ENCODE peak calls at places on chromosome 20, in ten cellular contexts. U is WTC11; H is astrocyte of the spinal cord; T is activated CD8-positive, alpha-beta T cell treated with anti-CD3 and anti-CD28 coated beads, Interleukin-2, amount 10 ng/mL, durations not matched to agents 7 days and 5 days; P is spleen; O is head of caudate nucleus; G is germinal center; B is mucosa of gallbladder; Q is psoas muscle; L is GM10248. A is an unnamed sample.

GRCh38 chr20:63453029-63453523 is 19.4 kb downstream of the KCNQ2 start:
- DNase-seq in U (no peak), H (no peak), T (peak; percentile 28), P (no peak), O (no peak), G (peak; percentile 27), B (no peak), Q (peak; percentile 46), L (peak; percentile 57), A (no peak)

GRCh38 chr20:23344336-23344735 is 6.3 kb upstream of the NXT1 start:
- DNase-seq in U (no peak), H (no peak), T (no peak), P (no peak), O (no peak), G (no peak), B (no peak), Q (no peak), L (no peak), A (no peak)

GRCh38 chr20:41173161-41173721 is 35.9 kb downstream of the PLCG1 start:
- DNase-seq in U (peak; percentile 86), H (peak; percentile 66), T (peak; percentile 73), P (peak; percentile 90), O (peak; percentile 91), G (peak; percentile 74), B (peak; percentile 84), Q (peak; percentile 88), L (peak; percentile 81), A (peak; percentile 82)

GRCh38 chr20:3405139-3405538 is 2.3 kb downstream of the DNAAF9 start:
- DNase-seq in U (no peak), H (no peak), T (no peak), P (no peak), O (no peak), G (no peak), B (no peak), Q (no peak), L (no peak), A (no peak)

GRCh38 chr20:4263011-4263410 is 247.7 kb upstream of the RNF24 start:
- DNase-seq in U (no peak), H (no peak), T (no peak), P (no peak), O (no peak), G (no peak), B (no peak), Q (no peak), L (no peak), A (no peak)

GRCh38 chr20:25022680-25023079 is 30.1 kb upstream of the APMAP start:
- DNase-seq in U (no peak), H (no peak), T (no peak), P (peak; percentile 68), O (no peak), G (no peak), B (peak; percentile 82), Q (no peak), L (no peak), A (no peak)

GRCh38 chr20:13638162-13638495 is 603 bp downstream of the TASP1 start:
- DNase-seq in U (no peak), H (peak; percentile 5), T (no peak), P (no peak), O (no peak), G (no peak), B (no peak), Q (no peak), L (no peak), A (no peak)

GRCh38 chr20:63738687-63739128 is 868 bp upstream of the SLC2A4RG start:
- DNase-seq in U (peak; percentile 73), H (peak; percentile 28), T (peak; percentile 50), P (peak; percentile 92), O (no peak), G (no peak), B (peak; percentile 51), Q (peak; percentile 77), L (peak; percentile 20), A (no peak)

GRCh38 chr20:61874421-61875068 is 191.1 kb downstream of the TAF4 start:
- DNase-seq in U (peak; percentile 77), H (peak; percentile 14), T (no peak), P (no peak), O (no peak), G (no peak), B (no peak), Q (no peak), L (no peak), A (peak; percentile 83)

GRCh38 chr20:4581838-4582237 is 139.9 kb upstream of the PRND start:
- DNase-seq in U (no peak), H (no peak), T (no peak), P (no peak), O (no peak), G (no peak), B (no peak), Q (no peak), L (no peak), A (no peak)

GRCh38 chr20:45781391-45781931 is 10.2 kb downstream of the WFDC3 start:
- DNase-seq in U (no peak), H (peak; percentile 85), T (no peak), P (no peak), O (no peak), G (no peak), B (peak; percentile 49), Q (no peak), L (no peak), A (no peak)

GRCh38 chr20:39699331-39699730 is 737.2 kb downstream of the DHX35 start:
- DNase-seq in U (no peak), H (no peak), T (no peak), P (no peak), O (no peak), G (no peak), B (no peak), Q (no peak), L (no peak), A (no peak)

GRCh38 chr20:63130654-63131577 is 85.0 kb downstream of the YTHDF1 start:
- DNase-seq in U (peak; percentile 13), H (no peak), T (no peak), P (peak; percentile 60), O (no peak), G (no peak), B (no peak), Q (no peak), L (no peak), A (no peak)

GRCh38 chr20:51736947-51737346 is 31.2 kb downstream of the ATP9A start:
- DNase-seq in U (no peak), H (no peak), T (no peak), P (no peak), O (no peak), G (no peak), B (no peak), Q (no peak), L (no peak), A (no peak)

GRCh38 chr20:47360489-47361267 is 4.2 kb upstream of the ZMYND8 start:
- DNase-seq in U (peak; percentile 54), H (peak; percentile 97), T (no peak), P (peak; percentile 90), O (peak; percentile 51), G (no peak), B (peak; percentile 75), Q (peak; percentile 87), L (peak; percentile 61), A (peak; percentile 77)

GRCh38 chr20:23609486-23610109 is 3.9 kb upstream of the CST9 start:
- DNase-seq in U (no peak), H (no peak), T (no peak), P (no peak), O (no peak), G (no peak), B (no peak), Q (no peak), L (no peak), A (no peak)

GRCh38 chr20:38706482-38706881 is 17.8 kb upstream of the SLC32A1 start:
- DNase-seq in U (peak; percentile 30), H (no peak), T (no peak), P (no peak), O (no peak), G (no peak), B (no peak), Q (no peak), L (no peak), A (no peak)

GRCh38 chr20:22700387-22700786 is 116.0 kb upstream of the FOXA2 start:
- DNase-seq in U (no peak), H (peak; percentile 47), T (no peak), P (no peak), O (no peak), G (no peak), B (no peak), Q (no peak), L (no peak), A (no peak)

GRCh38 chr20:49037962-49038387 is 8.1 kb upstream of the CSE1L start:
- DNase-seq in U (no peak), H (no peak), T (peak; percentile 30), P (no peak), O (no peak), G (no peak), B (no peak), Q (no peak), L (no peak), A (no peak)

GRCh38 chr20:38725959-38726848 is 1.9 kb downstream of the SLC32A1 start:
- DNase-seq in U (peak; percentile 94), H (no peak), T (peak; percentile 52), P (no peak), O (no peak), G (peak; percentile 47), B (no peak), Q (no peak), L (peak; percentile 67), A (no peak)

GRCh38 chr20:41149679-41150131 is 12.4 kb downstream of the PLCG1 start:
- DNase-seq in U (no peak), H (peak; percentile 28), T (no peak), P (no peak), O (no peak), G (no peak), B (no peak), Q (peak; percentile 13), L (no peak), A (no peak)

GRCh38 chr20:16241911-16242310 is 331.3 kb downstream of the KIF16B start:
- DNase-seq in U (no peak), H (no peak), T (no peak), P (no peak), O (no peak), G (no peak), B (no peak), Q (no peak), L (no peak), A (peak; percentile 61)

GRCh38 chr20:23409800-23410199 is 11.5 kb downstream of the NAPB start:
- DNase-seq in U (no peak), H (no peak), T (no peak), P (no peak), O (no peak), G (no peak), B (no peak), Q (no peak), L (no peak), A (no peak)

GRCh38 chr20:12596863-12597262 is 411.9 kb upstream of the SPTLC3 start:
- DNase-seq in U (no peak), H (no peak), T (no peak), P (no peak), O (no peak), G (no peak), B (no peak), Q (no peak), L (no peak), A (no peak)

GRCh38 chr20:34922654-34923381 is 32.8 kb downstream of the GSS start:
- DNase-seq in U (no peak), H (peak; percentile 67), T (no peak), P (no peak), O (no peak), G (no peak), B (peak; percentile 74), Q (no peak), L (no peak), A (no peak)

GRCh38 chr20:20806121-20806820 is 93.8 kb upstream of the RALGAPA2 start:
- DNase-seq in U (no peak), H (no peak), T (no peak), P (no peak), O (no peak), G (no peak), B (no peak), Q (no peak), L (no peak), A (no peak)

GRCh38 chr20:50136822-50137599 is 16.5 kb downstream of the PEDS1 start:
- DNase-seq in U (no peak), H (no peak), T (no peak), P (no peak), O (no peak), G (no peak), B (no peak), Q (no peak), L (no peak), A (no peak)

GRCh38 chr20:43532416-43533055 is 25.0 kb downstream of the L3MBTL1 start:
- DNase-seq in U (no peak), H (no peak), T (no peak), P (no peak), O (no peak), G (no peak), B (no peak), Q (no peak), L (no peak), A (no peak)

A was measured in Karpas-422.